ENCODE peak calls at places on chromosomes 11 and 22, in five cellular contexts. One of them, this sample, is unnamed.

GRCh38 chr11:67495234-67496005 is 9.7 kb downstream of the PITPNM1 start:
- DNase-seq in neuronal stem cell: no peak
- DNase-seq in neural progenitor cell: no peak
- DNase-seq in GM23338: no peak
- DNase-seq in fibroblast of lung: no peak
- DNase-seq in this sample: no peak

GRCh38 chr22:44378380-44378779 is 65.6 kb upstream of the SHISAL1 start:
- DNase-seq in neuronal stem cell: no peak
- DNase-seq in neural progenitor cell: no peak
- DNase-seq in GM23338: no peak
- DNase-seq in fibroblast of lung: no peak
- DNase-seq in this sample: no peak

GRCh38 chr22:46454910-46455269 is 82.5 kb downstream of the CELSR1 start:
- DNase-seq in neuronal stem cell: no peak
- DNase-seq in neural progenitor cell: no peak
- DNase-seq in GM23338: no peak
- DNase-seq in fibroblast of lung: no peak
- DNase-seq in this sample: no peak

GRCh38 chr11:116033931-116034553 is 529.8 kb upstream of the CADM1 start:
- DNase-seq in neuronal stem cell: no peak
- DNase-seq in neural progenitor cell: no peak
- DNase-seq in GM23338: peak; percentile 51
- DNase-seq in fibroblast of lung: no peak
- DNase-seq in this sample: no peak

GRCh38 chr11:78722786-78723185 is 148.1 kb upstream of the NARS2 start:
- DNase-seq in neuronal stem cell: no peak
- DNase-seq in neural progenitor cell: no peak
- DNase-seq in GM23338: no peak
- DNase-seq in fibroblast of lung: no peak
- DNase-seq in this sample: no peak

GRCh38 chr22:35883028-35883620 is 145.5 kb downstream of the RBFOX2 start:
- DNase-seq in neuronal stem cell: no peak
- DNase-seq in neural progenitor cell: peak; percentile 19
- DNase-seq in GM23338: peak; percentile 33
- DNase-seq in fibroblast of lung: peak; percentile 27
- DNase-seq in this sample: no peak

GRCh38 chr11:692824-693414 is 2.1 kb downstream of the DEAF1 start:
- DNase-seq in neuronal stem cell: no peak
- DNase-seq in neural progenitor cell: no peak
- DNase-seq in GM23338: no peak
- DNase-seq in fibroblast of lung: peak; percentile 12
- DNase-seq in this sample: peak; percentile 43

GRCh38 chr11:94175545-94175944 is 46.9 kb downstream of the PANX1 start:
- DNase-seq in neuronal stem cell: no peak
- DNase-seq in neural progenitor cell: no peak
- DNase-seq in GM23338: no peak
- DNase-seq in fibroblast of lung: peak; percentile 86
- DNase-seq in this sample: no peak

GRCh38 chr11:87445002-87445401 is 407.3 kb downstream of the TMEM135 start:
- DNase-seq in neuronal stem cell: no peak
- DNase-seq in neural progenitor cell: no peak
- DNase-seq in GM23338: no peak
- DNase-seq in fibroblast of lung: no peak
- DNase-seq in this sample: no peak

GRCh38 chr11:3089236-3090061 is 32.2 kb upstream of the CARS1 start:
- DNase-seq in neuronal stem cell: no peak
- DNase-seq in neural progenitor cell: no peak
- DNase-seq in GM23338: no peak
- DNase-seq in fibroblast of lung: no peak
- DNase-seq in this sample: peak; percentile 47

GRCh38 chr11:46611526-46612304 is 5.3 kb downstream of the HARBI1 start:
- DNase-seq in neuronal stem cell: no peak
- DNase-seq in neural progenitor cell: no peak
- DNase-seq in GM23338: no peak
- DNase-seq in fibroblast of lung: no peak
- DNase-seq in this sample: no peak

GRCh38 chr11:119148855-119149370 is at the start of gene ABCG4:
- DNase-seq in neuronal stem cell: peak; percentile 33
- DNase-seq in neural progenitor cell: peak; percentile 73
- DNase-seq in GM23338: peak; percentile 70
- DNase-seq in fibroblast of lung: no peak
- DNase-seq in this sample: peak; percentile 88

GRCh38 chr11:68806931-68807844 is 34.5 kb downstream of the CPT1A start:
- DNase-seq in neuronal stem cell: no peak
- DNase-seq in neural progenitor cell: no peak
- DNase-seq in GM23338: no peak
- DNase-seq in fibroblast of lung: peak; percentile 66
- DNase-seq in this sample: no peak

GRCh38 chr11:34425863-34426262 is 12.9 kb upstream of the CAT start:
- DNase-seq in neuronal stem cell: no peak
- DNase-seq in neural progenitor cell: no peak
- DNase-seq in GM23338: no peak
- DNase-seq in fibroblast of lung: no peak
- DNase-seq in this sample: no peak

GRCh38 chr11:125263268-125263790 is 98.8 kb downstream of the PKNOX2 start:
- DNase-seq in neuronal stem cell: peak; percentile 94
- DNase-seq in neural progenitor cell: peak; percentile 99
- DNase-seq in GM23338: peak; percentile 98
- DNase-seq in fibroblast of lung: peak; percentile 99
- DNase-seq in this sample: peak; percentile 94
- H3K27me3 ChIP-seq in neuronal stem cell: no peaks in the 10 kb centered on the region
- H3K27me3 ChIP-seq in neural progenitor cell: no peaks in the 10 kb centered on the region
- H3K27me3 ChIP-seq in GM23338: peaks cover 35% of the 10 kb centered on the region
- H3K27me3 ChIP-seq in fibroblast of lung: no peaks in the 10 kb centered on the region
- H3K27me3 ChIP-seq in this sample: peaks cover 23% of the 10 kb centered on the region

DNA sequence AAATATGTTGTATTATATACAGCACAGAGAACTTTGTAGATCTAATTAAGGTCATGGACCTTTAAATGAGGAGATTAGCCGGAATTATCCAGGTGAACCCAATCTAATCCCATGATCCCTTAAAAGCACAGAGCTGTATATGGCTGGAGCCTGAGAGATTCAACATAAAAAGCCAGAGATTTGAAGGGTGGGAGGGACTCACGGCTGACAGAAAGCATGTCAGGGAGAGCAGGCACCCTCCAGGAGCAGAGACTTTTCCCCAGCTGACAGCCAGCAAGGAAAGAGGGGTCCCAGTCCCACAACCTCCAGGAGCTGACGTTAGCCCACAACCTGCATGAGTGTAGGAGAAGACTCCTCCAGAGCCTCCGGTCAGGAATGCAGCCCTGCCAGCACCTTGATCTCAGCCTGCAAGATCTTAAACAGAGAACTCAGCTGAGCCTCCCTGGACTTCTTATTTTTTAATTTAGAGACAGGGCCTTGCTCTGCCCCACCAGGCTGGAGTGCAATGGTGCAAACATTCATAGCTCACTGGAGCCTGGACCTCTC is 20.0 kb upstream of the ADA2 start:
- DNase-seq in neuronal stem cell: no peak
- DNase-seq in neural progenitor cell: no peak
- DNase-seq in GM23338: no peak
- DNase-seq in fibroblast of lung: no peak
- DNase-seq in this sample: no peak
- H3K27me3 ChIP-seq in neuronal stem cell: no peaks in the 10 kb centered on the region
- H3K27me3 ChIP-seq in neural progenitor cell: no peaks in the 10 kb centered on the region
- H3K27me3 ChIP-seq in GM23338: no peaks in the 10 kb centered on the region
- H3K27me3 ChIP-seq in fibroblast of lung: no peaks in the 10 kb centered on the region
- H3K27me3 ChIP-seq in this sample: no peaks in the 10 kb centered on the region

GRCh38 chr22:41917375-41917905 is 2.6 kb upstream of the SHISA8 start:
- DNase-seq in neuronal stem cell: no peak
- DNase-seq in neural progenitor cell: no peak
- DNase-seq in GM23338: no peak
- DNase-seq in fibroblast of lung: no peak
- DNase-seq in this sample: peak; percentile 65
- H3K27me3 ChIP-seq in neuronal stem cell: peaks cover 59% of the 10 kb centered on the region
- H3K27me3 ChIP-seq in neural progenitor cell: peaks cover 100% of the 10 kb centered on the region
- H3K27me3 ChIP-seq in GM23338: peaks cover 95% of the 10 kb centered on the region
- H3K27me3 ChIP-seq in fibroblast of lung: peaks cover 36% of the 10 kb centered on the region
- H3K27me3 ChIP-seq in this sample: peaks cover 57% of the 10 kb centered on the region

DNA sequence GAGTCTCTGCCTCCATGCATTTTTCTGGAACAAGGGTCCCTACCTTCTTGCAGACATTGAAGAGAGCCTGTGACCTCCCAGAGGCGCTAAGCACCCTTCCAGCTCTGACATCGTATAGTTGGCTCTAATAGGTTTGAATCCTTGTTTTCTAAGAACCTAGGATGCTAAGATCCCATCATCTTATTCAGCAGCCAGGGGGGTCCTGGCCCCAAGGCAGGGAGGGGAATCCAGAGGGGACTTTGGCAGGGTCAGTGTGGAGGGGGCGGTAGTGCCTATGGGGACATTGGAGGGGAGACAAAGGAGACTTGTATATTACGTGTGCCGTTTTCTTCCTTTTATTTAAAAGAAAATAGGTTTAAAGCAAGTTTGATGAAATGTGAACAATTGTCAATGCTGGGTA is 3.4 kb upstream of the LRRC10B start:
- DNase-seq in neuronal stem cell: no peak
- DNase-seq in neural progenitor cell: no peak
- DNase-seq in GM23338: no peak
- DNase-seq in fibroblast of lung: no peak
- DNase-seq in this sample: no peak
- H3K27me3 ChIP-seq in neuronal stem cell: no peaks in the 10 kb centered on the region
- H3K27me3 ChIP-seq in neural progenitor cell: peaks cover 58% of the 10 kb centered on the region
- H3K27me3 ChIP-seq in GM23338: peaks cover 41% of the 10 kb centered on the region
- H3K27me3 ChIP-seq in fibroblast of lung: peaks cover 24% of the 10 kb centered on the region
- H3K27me3 ChIP-seq in this sample: peaks cover 36% of the 10 kb centered on the region

This sample was measured in H7.